ENCODE peak calls at places on chromosomes 5 and 9, in six cellular contexts. N is stimulated activated CD4-positive, alpha-beta T cell treated with anti-CD3 and anti-CD28 coated beads, Interleukin-4, amount 100 ng/mL, for 4 hours; O is neuronal stem cell; P is T-helper 1 cell; C is WTC11; L is SHP77. J is an unnamed sample.
A peak's percentile ranks its signal among the peaks of the same experiment; 100 is the strongest.

GRCh38 chr5:129905467-129906176 is 1.4 kb downstream of the CHSY3 start:
- DNase-seq in O (peak; percentile 32), P (no peak), L (no peak), N (no peak), C (peak; percentile 43), J (peak; percentile 5)

GRCh38 chr5:161535762-161536161 is 10.8 kb downstream of the GABRB2 start:
- DNase-seq in N (no peak), P (no peak), C (no peak), O (no peak), L (no peak), J (no peak)

GRCh38 chr5:134005415-134006118 is 792 bp upstream of the VDAC1 start:
- DNase-seq in P (no peak), L (no peak), O (no peak), C (peak; percentile 46), N (no peak), J (no peak)

GRCh38 chr9:135136481-135136880 is 49.0 kb downstream of the OLFM1 start:
- DNase-seq in C (no peak), L (peak; percentile 27), N (no peak), O (no peak), P (no peak), J (no peak)

GRCh38 chr9:89796606-89797005 is 191.8 kb downstream of the GADD45G start:
- DNase-seq in O (no peak), P (no peak), N (no peak), C (no peak), L (no peak), J (no peak)

GRCh38 chr9:133202688-133203453 is 6.2 kb downstream of the OBP2B start:
- DNase-seq in O (no peak), C (no peak), N (no peak), L (no peak), P (no peak), J (no peak)

GRCh38 chr9:34928921-34929320 is 29.2 kb upstream of the PHF24 start:
- DNase-seq in L (no peak), P (no peak), O (no peak), C (no peak), N (no peak), J (no peak)

GRCh38 chr5:108060340-108060739 is 321.6 kb downstream of the FBXL17 start:
- DNase-seq in N (no peak), P (no peak), L (no peak), C (no peak), O (no peak), J (no peak)

GRCh38 chr5:158544388-158545339 is 555.1 kb downstream of the EBF1 start:
- DNase-seq in P (no peak), O (no peak), N (no peak), L (no peak), C (no peak), J (no peak)

GRCh38 chr9:29449294-29449693 is 1876.0 kb upstream of the C9orf72 start:
- DNase-seq in N (no peak), C (no peak), L (no peak), P (no peak), O (no peak), J (no peak)

GRCh38 chr9:113516840-113517577 is 53.5 kb downstream of the RGS3 start:
- DNase-seq in O (no peak), P (peak; percentile 89), C (no peak), L (no peak), N (peak; percentile 53), J (no peak)